ENCODE peak calls at places on chromosome 5, in ten cellular contexts. D, T, N, O, I, X, P, Y, K and L are unnamed samples.

GRCh38 chr5:30839956-30840355 is 353.5 kb upstream of the CDH6 start:
- DNase-seq in D (no peak), T (no peak), N (no peak), O (no peak), I (no peak), X (no peak), P (no peak), Y (no peak), K (no peak), L (no peak)

GRCh38 chr5:168740055-168740820 is 161.1 kb upstream of the PANK3 start:
- DNase-seq in D (no peak), T (no peak), N (no peak), O (no peak), I (no peak), X (peak), P (no peak), Y (no peak), K (no peak), L (no peak)

GRCh38 chr5:168885324-168886120 is 306.4 kb upstream of the PANK3 start:
- DNase-seq in D (peak), T (no peak), N (no peak), O (no peak), I (no peak), X (no peak), P (no peak), Y (no peak), K (no peak), L (no peak)

GRCh38 chr5:147455822-147456221 is 54.0 kb downstream of the DPYSL3 start:
- DNase-seq in D (peak), T (no peak), N (no peak), O (no peak), I (no peak), X (no peak), P (no peak), Y (no peak), K (no peak), L (no peak)

GRCh38 chr5:134944630-134945029 is 23.1 kb upstream of the CATSPER3 start:
- DNase-seq in D (peak), T (no peak), N (no peak), O (no peak), I (no peak), X (no peak), P (no peak), Y (no peak), K (no peak), L (no peak)

GRCh38 chr5:173880306-173880985 is 7.7 kb upstream of the CPEB4 start:
- DNase-seq in D (peak), T (no peak), N (no peak), O (no peak), I (no peak), X (no peak), P (no peak), Y (no peak), K (no peak), L (no peak)

GRCh38 chr5:154697335-154697734 is 57.8 kb upstream of the LARP1 start:
- DNase-seq in D (peak), T (no peak), N (no peak), O (no peak), I (no peak), X (no peak), P (no peak), Y (no peak), K (no peak), L (no peak)

GRCh38 chr5:81842795-81843377 is 92.0 kb upstream of the SSBP2 start:
- DNase-seq in D (no peak), T (no peak), N (no peak), O (peak), I (no peak), X (no peak), P (no peak), Y (no peak), K (no peak), L (no peak)

GRCh38 chr5:88886252-88886651 is 3.3 kb upstream of the MEF2C start:
- DNase-seq in D (no peak), T (no peak), N (no peak), O (no peak), I (no peak), X (no peak), P (no peak), Y (no peak), K (no peak), L (no peak)

GRCh38 chr5:175573493-175574269 is 84.2 kb upstream of the HRH2 start:
- DNase-seq in D (no peak), T (no peak), N (no peak), O (no peak), I (no peak), X (no peak), P (no peak), Y (no peak), K (no peak), L (no peak)

GRCh38 chr5:172048539-172049101 is 42.2 kb upstream of the FBXW11 start:
- DNase-seq in D (no peak), T (no peak), N (no peak), O (no peak), I (no peak), X (no peak), P (no peak), Y (no peak), K (no peak), L (no peak)

GRCh38 chr5:66174338-66174737 is 30.2 kb downstream of the SREK1 start:
- DNase-seq in D (peak), T (no peak), N (no peak), O (no peak), I (peak), X (no peak), P (peak), Y (no peak), K (no peak), L (no peak)

GRCh38 chr5:109218767-109219166 is 191.0 kb downstream of the PJA2 start:
- DNase-seq in D (no peak), T (no peak), N (no peak), O (no peak), I (no peak), X (no peak), P (no peak), Y (no peak), K (no peak), L (no peak)

GRCh38 chr5:153974131-153974812 is 64.4 kb downstream of the FAM114A2 start:
- DNase-seq in D (peak), T (no peak), N (no peak), O (no peak), I (peak), X (no peak), P (peak), Y (peak), K (peak), L (no peak)

GRCh38 chr5:19706776-19707175 is 281.2 kb downstream of the CDH18 start:
- DNase-seq in D (no peak), T (no peak), N (no peak), O (no peak), I (no peak), X (no peak), P (no peak), Y (no peak), K (no peak), L (no peak)

GRCh38 chr5:98436672-98437071 is 336.8 kb upstream of the RGMB start:
- DNase-seq in D (no peak), T (no peak), N (no peak), O (no peak), I (no peak), X (no peak), P (no peak), Y (no peak), K (no peak), L (no peak)

GRCh38 chr5:132627470-132627869 is 30.5 kb upstream of the IL13 start:
- DNase-seq in D (no peak), T (no peak), N (no peak), O (no peak), I (no peak), X (no peak), P (no peak), Y (no peak), K (no peak), L (no peak)

GRCh38 chr5:59151162-59151889 is 568.5 kb downstream of the RAB3C start:
- DNase-seq in D (no peak), T (no peak), N (no peak), O (no peak), I (no peak), X (no peak), P (no peak), Y (no peak), K (no peak), L (no peak)
- TF ChIP-seq CTCF in D (no peak), T (no peak), N (no peak), O (no peak), I (no peak), X (no peak), P (no peak), Y (no peak), K (no peak), L (no peak)

GRCh38 chr5:180860273-180860886 is 696 bp downstream of the ZFP62 start:
- DNase-seq in D (peak), T (no peak), N (peak), O (peak), I (peak), X (no peak), P (peak), Y (peak), K (peak), L (no peak)
- TF ChIP-seq CTCF in D (peak), T (no peak), N (peak), O (peak), I (peak), X (no peak), P (peak), Y (no peak), K (no peak), L (no peak)

GRCh38 chr5:180439911-180440769 is 54.0 kb upstream of the CNOT6 start:
- DNase-seq in D (no peak), T (peak), N (no peak), O (peak), I (peak), X (no peak), P (no peak), Y (no peak), K (no peak), L (no peak)
- TF ChIP-seq CTCF in D (no peak), T (no peak), N (no peak), O (no peak), I (peak), X (no peak), P (no peak), Y (no peak), K (no peak), L (no peak)

GRCh38 chr5:36494756-36495637 is 111.4 kb upstream of the SLC1A3 start:
- DNase-seq in D (peak), T (no peak), N (no peak), O (peak), I (no peak), X (peak), P (no peak), Y (no peak), K (no peak), L (no peak)

GRCh38 chr5:36494028-36494427 is 112.4 kb upstream of the SLC1A3 start:
- DNase-seq in D (no peak), T (no peak), N (no peak), O (no peak), I (no peak), X (no peak), P (no peak), Y (no peak), K (no peak), L (no peak)

GRCh38 chr5:36491860-36492259 is 114.5 kb upstream of the SLC1A3 start:
- DNase-seq in D (peak), T (no peak), N (no peak), O (no peak), I (no peak), X (no peak), P (no peak), Y (no peak), K (no peak), L (no peak)

GRCh38 chr5:36495638-36496010 is 110.8 kb upstream of the SLC1A3 start:
- DNase-seq in D (peak), T (no peak), N (no peak), O (no peak), I (no peak), X (no peak), P (no peak), Y (no peak), K (no peak), L (no peak)

DNA sequence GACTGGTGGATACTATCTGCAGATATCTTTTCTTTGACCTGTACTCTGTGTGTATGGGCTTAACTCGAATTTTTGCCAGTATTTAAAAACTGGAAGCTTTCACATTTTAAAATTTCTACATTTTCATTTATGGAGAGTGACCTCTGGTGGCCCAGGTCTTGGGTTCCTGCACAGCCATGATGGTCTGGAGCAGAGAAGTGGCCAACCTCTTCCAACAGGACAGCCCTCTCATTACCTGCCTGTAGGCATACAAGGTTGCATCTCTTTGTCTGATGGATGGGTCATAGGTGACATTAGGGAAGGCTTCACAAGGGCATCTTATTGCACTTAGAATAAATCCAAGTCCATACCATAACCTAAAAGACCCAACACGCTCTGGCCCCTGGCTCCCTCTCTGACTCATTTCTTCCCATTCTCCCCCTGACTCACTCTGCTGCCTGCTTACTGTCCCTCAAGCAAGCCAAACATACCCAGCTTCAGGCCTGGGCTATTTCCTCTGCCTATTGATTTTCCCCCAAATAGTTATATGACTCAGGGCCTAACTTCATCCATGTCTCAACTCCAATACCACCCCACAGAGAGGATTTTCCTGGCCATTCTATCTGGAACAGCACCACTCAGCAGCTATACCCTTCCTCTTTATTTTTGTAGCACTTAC is 113.3 kb upstream of the SLC1A3 start:
- DNase-seq in D (peak), T (no peak), N (no peak), O (no peak), I (no peak), X (no peak), P (no peak), Y (no peak), K (peak), L (no peak)
- TF ChIP-seq CTCF in D (no peak), T (no peak), N (no peak), O (no peak), I (no peak), X (no peak), P (peak), Y (no peak), K (no peak), L (no peak)

DNA sequence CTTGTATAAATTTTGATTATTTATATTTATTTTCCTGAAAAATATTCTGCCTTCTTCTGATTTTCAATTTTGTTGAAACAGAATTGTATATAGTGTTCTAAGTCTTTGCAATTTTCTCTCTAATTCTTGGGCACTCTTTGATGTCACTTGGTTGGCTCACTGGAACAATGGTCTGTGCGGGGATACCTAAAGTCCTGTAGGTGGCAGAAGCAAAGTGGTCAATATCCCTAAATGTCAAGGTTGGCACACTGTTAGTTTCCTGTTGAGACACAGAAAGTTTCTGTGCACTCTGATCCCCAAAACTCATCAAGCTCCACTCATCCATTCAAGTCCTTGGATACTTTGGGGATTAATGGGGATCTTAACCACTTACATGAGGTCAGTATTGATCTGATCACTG is 480.8 kb upstream of the CCNG1 start:
- DNase-seq in D (no peak), T (no peak), N (no peak), O (no peak), I (no peak), X (no peak), P (no peak), Y (no peak), K (no peak), L (no peak)
- TF ChIP-seq CTCF in D (no peak), T (no peak), N (no peak), O (no peak), I (no peak), X (no peak), P (no peak), Y (no peak), K (no peak), L (no peak)